ENCODE peak calls at places on chromosome 2, in nine cellular contexts. One of them, this sample, is unnamed.

GRCh38 chr2:151337643-151338042 is 19.7 kb upstream of the TNFAIP6 start:
- DNase-seq in neural progenitor cell: no peak
- DNase-seq in fibroblast of mammary gland: peak; percentile 78
- DNase-seq in aorta: no peak
- DNase-seq in DMS 273 treated with DMSO at 0.1 percent for 48 hours: no peak
- DNase-seq in fibroblast of the conjunctiva: peak; percentile 79
- DNase-seq in activated T-helper 1 cell treated with anti-CD3 and anti-CD28 coated beads, Interleukin-2, amount 50 U/mL, for 16 hours: no peak
- DNase-seq in effector memory CD8-positive, alpha-beta T cell: no peak
- DNase-seq in T-helper 2 cell: no peak
- DNase-seq in this sample: no peak

GRCh38 chr2:215773728-215774127 is 239.6 kb downstream of the MREG start:
- DNase-seq in effector memory CD8-positive, alpha-beta T cell: no peak
- DNase-seq in activated T-helper 1 cell treated with anti-CD3 and anti-CD28 coated beads, Interleukin-2, amount 50 U/mL, for 16 hours: no peak
- DNase-seq in neural progenitor cell: no peak
- DNase-seq in DMS 273 treated with DMSO at 0.1 percent for 48 hours: no peak
- DNase-seq in fibroblast of the conjunctiva: peak; percentile 71
- DNase-seq in T-helper 2 cell: no peak
- DNase-seq in aorta: no peak
- DNase-seq in fibroblast of mammary gland: peak; percentile 99
- DNase-seq in this sample: no peak

GRCh38 chr2:135638825-135639224 is 102.8 kb upstream of the UBXN4 start:
- DNase-seq in DMS 273 treated with DMSO at 0.1 percent for 48 hours: no peak
- DNase-seq in aorta: no peak
- DNase-seq in T-helper 2 cell: no peak
- DNase-seq in fibroblast of mammary gland: no peak
- DNase-seq in fibroblast of the conjunctiva: no peak
- DNase-seq in effector memory CD8-positive, alpha-beta T cell: no peak
- DNase-seq in activated T-helper 1 cell treated with anti-CD3 and anti-CD28 coated beads, Interleukin-2, amount 50 U/mL, for 16 hours: no peak
- DNase-seq in neural progenitor cell: peak; percentile 7
- DNase-seq in this sample: no peak

GRCh38 chr2:62437785-62438184 is 68.2 kb downstream of the TMEM17 start:
- DNase-seq in activated T-helper 1 cell treated with anti-CD3 and anti-CD28 coated beads, Interleukin-2, amount 50 U/mL, for 16 hours: no peak
- DNase-seq in effector memory CD8-positive, alpha-beta T cell: no peak
- DNase-seq in aorta: no peak
- DNase-seq in fibroblast of mammary gland: no peak
- DNase-seq in neural progenitor cell: no peak
- DNase-seq in fibroblast of the conjunctiva: no peak
- DNase-seq in T-helper 2 cell: no peak
- DNase-seq in DMS 273 treated with DMSO at 0.1 percent for 48 hours: no peak
- DNase-seq in this sample: no peak

GRCh38 chr2:15646661-15647060 is 55.0 kb downstream of the DDX1 start:
- DNase-seq in DMS 273 treated with DMSO at 0.1 percent for 48 hours: no peak
- DNase-seq in aorta: no peak
- DNase-seq in fibroblast of the conjunctiva: no peak
- DNase-seq in effector memory CD8-positive, alpha-beta T cell: no peak
- DNase-seq in fibroblast of mammary gland: no peak
- DNase-seq in neural progenitor cell: no peak
- DNase-seq in T-helper 2 cell: no peak
- DNase-seq in activated T-helper 1 cell treated with anti-CD3 and anti-CD28 coated beads, Interleukin-2, amount 50 U/mL, for 16 hours: no peak
- DNase-seq in this sample: no peak

GRCh38 chr2:56337342-56337741 is 153.6 kb downstream of the CCDC85A start:
- DNase-seq in fibroblast of mammary gland: no peak
- DNase-seq in fibroblast of the conjunctiva: no peak
- DNase-seq in effector memory CD8-positive, alpha-beta T cell: no peak
- DNase-seq in T-helper 2 cell: no peak
- DNase-seq in aorta: no peak
- DNase-seq in DMS 273 treated with DMSO at 0.1 percent for 48 hours: no peak
- DNase-seq in activated T-helper 1 cell treated with anti-CD3 and anti-CD28 coated beads, Interleukin-2, amount 50 U/mL, for 16 hours: no peak
- DNase-seq in neural progenitor cell: no peak
- DNase-seq in this sample: no peak

GRCh38 chr2:2271471-2271941 is 59.6 kb downstream of the MYT1L start:
- DNase-seq in effector memory CD8-positive, alpha-beta T cell: no peak
- DNase-seq in aorta: no peak
- DNase-seq in fibroblast of the conjunctiva: no peak
- DNase-seq in activated T-helper 1 cell treated with anti-CD3 and anti-CD28 coated beads, Interleukin-2, amount 50 U/mL, for 16 hours: no peak
- DNase-seq in neural progenitor cell: no peak
- DNase-seq in DMS 273 treated with DMSO at 0.1 percent for 48 hours: no peak
- DNase-seq in T-helper 2 cell: no peak
- DNase-seq in fibroblast of mammary gland: no peak
- DNase-seq in this sample: no peak

GRCh38 chr2:120224735-120225548 is 1.7 kb upstream of the TMEM185B start:
- DNase-seq in fibroblast of the conjunctiva: no peak
- DNase-seq in neural progenitor cell: no peak
- DNase-seq in fibroblast of mammary gland: no peak
- DNase-seq in aorta: peak; percentile 11
- DNase-seq in T-helper 2 cell: no peak
- DNase-seq in activated T-helper 1 cell treated with anti-CD3 and anti-CD28 coated beads, Interleukin-2, amount 50 U/mL, for 16 hours: no peak
- DNase-seq in DMS 273 treated with DMSO at 0.1 percent for 48 hours: no peak
- DNase-seq in effector memory CD8-positive, alpha-beta T cell: no peak
- DNase-seq in this sample: no peak

GRCh38 chr2:156339110-156339847 is 6.8 kb upstream of the NR4A2 start:
- DNase-seq in fibroblast of mammary gland: no peak
- DNase-seq in T-helper 2 cell: no peak
- DNase-seq in aorta: no peak
- DNase-seq in DMS 273 treated with DMSO at 0.1 percent for 48 hours: no peak
- DNase-seq in effector memory CD8-positive, alpha-beta T cell: no peak
- DNase-seq in neural progenitor cell: no peak
- DNase-seq in activated T-helper 1 cell treated with anti-CD3 and anti-CD28 coated beads, Interleukin-2, amount 50 U/mL, for 16 hours: no peak
- DNase-seq in fibroblast of the conjunctiva: no peak
- DNase-seq in this sample: no peak

GRCh38 chr2:208415255-208415654 is 8.7 kb downstream of the PTH2R start:
- DNase-seq in effector memory CD8-positive, alpha-beta T cell: no peak
- DNase-seq in T-helper 2 cell: peak; percentile 72
- DNase-seq in aorta: no peak
- DNase-seq in fibroblast of mammary gland: no peak
- DNase-seq in activated T-helper 1 cell treated with anti-CD3 and anti-CD28 coated beads, Interleukin-2, amount 50 U/mL, for 16 hours: no peak
- DNase-seq in fibroblast of the conjunctiva: no peak
- DNase-seq in neural progenitor cell: no peak
- DNase-seq in DMS 273 treated with DMSO at 0.1 percent for 48 hours: no peak
- DNase-seq in this sample: no peak

GRCh38 chr2:130319536-130319935 is 23.2 kb upstream of the IMP4 start:
- DNase-seq in aorta: no peak
- DNase-seq in DMS 273 treated with DMSO at 0.1 percent for 48 hours: no peak
- DNase-seq in fibroblast of mammary gland: no peak
- DNase-seq in fibroblast of the conjunctiva: no peak
- DNase-seq in activated T-helper 1 cell treated with anti-CD3 and anti-CD28 coated beads, Interleukin-2, amount 50 U/mL, for 16 hours: no peak
- DNase-seq in neural progenitor cell: no peak
- DNase-seq in effector memory CD8-positive, alpha-beta T cell: no peak
- DNase-seq in T-helper 2 cell: no peak
- DNase-seq in this sample: no peak

GRCh38 chr2:96344011-96344410 is 8.4 kb downstream of the NCAPH start:
- DNase-seq in activated T-helper 1 cell treated with anti-CD3 and anti-CD28 coated beads, Interleukin-2, amount 50 U/mL, for 16 hours: no peak
- DNase-seq in neural progenitor cell: no peak
- DNase-seq in fibroblast of mammary gland: no peak
- DNase-seq in DMS 273 treated with DMSO at 0.1 percent for 48 hours: no peak
- DNase-seq in T-helper 2 cell: peak; percentile 98
- DNase-seq in fibroblast of the conjunctiva: no peak
- DNase-seq in effector memory CD8-positive, alpha-beta T cell: peak; percentile 55
- DNase-seq in aorta: no peak
- DNase-seq in this sample: no peak

GRCh38 chr2:164606557-164606956 is 14.7 kb downstream of the GRB14 start:
- DNase-seq in T-helper 2 cell: no peak
- DNase-seq in effector memory CD8-positive, alpha-beta T cell: no peak
- DNase-seq in activated T-helper 1 cell treated with anti-CD3 and anti-CD28 coated beads, Interleukin-2, amount 50 U/mL, for 16 hours: no peak
- DNase-seq in DMS 273 treated with DMSO at 0.1 percent for 48 hours: peak; percentile 37
- DNase-seq in fibroblast of the conjunctiva: peak; percentile 41
- DNase-seq in fibroblast of mammary gland: peak; percentile 61
- DNase-seq in aorta: no peak
- DNase-seq in neural progenitor cell: no peak
- DNase-seq in this sample: no peak

GRCh38 chr2:216188268-216188850 is 79.2 kb downstream of the XRCC5 start:
- DNase-seq in effector memory CD8-positive, alpha-beta T cell: no peak
- DNase-seq in fibroblast of mammary gland: no peak
- DNase-seq in aorta: no peak
- DNase-seq in activated T-helper 1 cell treated with anti-CD3 and anti-CD28 coated beads, Interleukin-2, amount 50 U/mL, for 16 hours: no peak
- DNase-seq in DMS 273 treated with DMSO at 0.1 percent for 48 hours: no peak
- DNase-seq in neural progenitor cell: no peak
- DNase-seq in fibroblast of the conjunctiva: no peak
- DNase-seq in T-helper 2 cell: no peak
- DNase-seq in this sample: no peak

GRCh38 chr2:233544079-233544690 is 22.4 kb downstream of the USP40 start:
- DNase-seq in effector memory CD8-positive, alpha-beta T cell: no peak
- DNase-seq in DMS 273 treated with DMSO at 0.1 percent for 48 hours: no peak
- DNase-seq in aorta: no peak
- DNase-seq in fibroblast of mammary gland: no peak
- DNase-seq in neural progenitor cell: no peak
- DNase-seq in T-helper 2 cell: no peak
- DNase-seq in activated T-helper 1 cell treated with anti-CD3 and anti-CD28 coated beads, Interleukin-2, amount 50 U/mL, for 16 hours: no peak
- DNase-seq in fibroblast of the conjunctiva: no peak
- DNase-seq in this sample: no peak

GRCh38 chr2:170711774-170712652 is 3.1 kb upstream of the SP5 start:
- DNase-seq in fibroblast of mammary gland: no peak
- DNase-seq in DMS 273 treated with DMSO at 0.1 percent for 48 hours: peak; percentile 28
- DNase-seq in aorta: peak; percentile 79
- DNase-seq in activated T-helper 1 cell treated with anti-CD3 and anti-CD28 coated beads, Interleukin-2, amount 50 U/mL, for 16 hours: no peak
- DNase-seq in T-helper 2 cell: peak; percentile 28
- DNase-seq in effector memory CD8-positive, alpha-beta T cell: no peak
- DNase-seq in neural progenitor cell: peak; percentile 78
- DNase-seq in fibroblast of the conjunctiva: no peak
- DNase-seq in this sample: no peak

GRCh38 chr2:29940706-29941105 is 19.3 kb upstream of the ALK start:
- DNase-seq in neural progenitor cell: no peak
- DNase-seq in aorta: no peak
- DNase-seq in T-helper 2 cell: no peak
- DNase-seq in effector memory CD8-positive, alpha-beta T cell: no peak
- DNase-seq in activated T-helper 1 cell treated with anti-CD3 and anti-CD28 coated beads, Interleukin-2, amount 50 U/mL, for 16 hours: no peak
- DNase-seq in DMS 273 treated with DMSO at 0.1 percent for 48 hours: no peak
- DNase-seq in fibroblast of the conjunctiva: no peak
- DNase-seq in fibroblast of mammary gland: no peak
- DNase-seq in this sample: no peak

GRCh38 chr2:177031435-177032222 is 181.0 kb upstream of the HNRNPA3 start:
- DNase-seq in activated T-helper 1 cell treated with anti-CD3 and anti-CD28 coated beads, Interleukin-2, amount 50 U/mL, for 16 hours: no peak
- DNase-seq in fibroblast of mammary gland: no peak
- DNase-seq in aorta: no peak
- DNase-seq in neural progenitor cell: no peak
- DNase-seq in T-helper 2 cell: no peak
- DNase-seq in effector memory CD8-positive, alpha-beta T cell: no peak
- DNase-seq in DMS 273 treated with DMSO at 0.1 percent for 48 hours: no peak
- DNase-seq in fibroblast of the conjunctiva: no peak
- DNase-seq in this sample: no peak

GRCh38 chr2:216727346-216728122 is 32.2 kb upstream of the IGFBP5 start:
- DNase-seq in fibroblast of mammary gland: no peak
- DNase-seq in effector memory CD8-positive, alpha-beta T cell: no peak
- DNase-seq in DMS 273 treated with DMSO at 0.1 percent for 48 hours: no peak
- DNase-seq in activated T-helper 1 cell treated with anti-CD3 and anti-CD28 coated beads, Interleukin-2, amount 50 U/mL, for 16 hours: no peak
- DNase-seq in fibroblast of the conjunctiva: no peak
- DNase-seq in neural progenitor cell: no peak
- DNase-seq in T-helper 2 cell: no peak
- DNase-seq in aorta: no peak
- DNase-seq in this sample: no peak

GRCh38 chr2:221448857-221449390 is 123.2 kb downstream of the EPHA4 start:
- DNase-seq in fibroblast of the conjunctiva: no peak
- DNase-seq in aorta: no peak
- DNase-seq in T-helper 2 cell: no peak
- DNase-seq in activated T-helper 1 cell treated with anti-CD3 and anti-CD28 coated beads, Interleukin-2, amount 50 U/mL, for 16 hours: no peak
- DNase-seq in neural progenitor cell: no peak
- DNase-seq in fibroblast of mammary gland: no peak
- DNase-seq in effector memory CD8-positive, alpha-beta T cell: no peak
- DNase-seq in DMS 273 treated with DMSO at 0.1 percent for 48 hours: no peak
- DNase-seq in this sample: no peak

GRCh38 chr2:593354-594026 is 83.7 kb downstream of the TMEM18 start:
- DNase-seq in activated T-helper 1 cell treated with anti-CD3 and anti-CD28 coated beads, Interleukin-2, amount 50 U/mL, for 16 hours: no peak
- DNase-seq in fibroblast of the conjunctiva: no peak
- DNase-seq in effector memory CD8-positive, alpha-beta T cell: no peak
- DNase-seq in neural progenitor cell: no peak
- DNase-seq in fibroblast of mammary gland: no peak
- DNase-seq in T-helper 2 cell: no peak
- DNase-seq in aorta: peak; percentile 56
- DNase-seq in DMS 273 treated with DMSO at 0.1 percent for 48 hours: no peak
- DNase-seq in this sample: no peak

GRCh38 chr2:188078544-188078943 is 213.1 kb upstream of the GULP1 start:
- DNase-seq in activated T-helper 1 cell treated with anti-CD3 and anti-CD28 coated beads, Interleukin-2, amount 50 U/mL, for 16 hours: no peak
- DNase-seq in neural progenitor cell: no peak
- DNase-seq in T-helper 2 cell: no peak
- DNase-seq in effector memory CD8-positive, alpha-beta T cell: no peak
- DNase-seq in fibroblast of mammary gland: no peak
- DNase-seq in fibroblast of the conjunctiva: no peak
- DNase-seq in DMS 273 treated with DMSO at 0.1 percent for 48 hours: no peak
- DNase-seq in aorta: no peak
- DNase-seq in this sample: no peak

GRCh38 chr2:200161458-200161857 is 145.0 kb upstream of the SPATS2L start:
- DNase-seq in T-helper 2 cell: no peak
- DNase-seq in aorta: no peak
- DNase-seq in activated T-helper 1 cell treated with anti-CD3 and anti-CD28 coated beads, Interleukin-2, amount 50 U/mL, for 16 hours: no peak
- DNase-seq in fibroblast of mammary gland: no peak
- DNase-seq in neural progenitor cell: no peak
- DNase-seq in DMS 273 treated with DMSO at 0.1 percent for 48 hours: no peak
- DNase-seq in fibroblast of the conjunctiva: no peak
- DNase-seq in effector memory CD8-positive, alpha-beta T cell: no peak
- DNase-seq in this sample: no peak

GRCh38 chr2:70768585-70769085 is 635 bp upstream of the ADD2 start:
- DNase-seq in T-helper 2 cell: no peak
- DNase-seq in aorta: no peak
- DNase-seq in fibroblast of mammary gland: no peak
- DNase-seq in DMS 273 treated with DMSO at 0.1 percent for 48 hours: no peak
- DNase-seq in effector memory CD8-positive, alpha-beta T cell: no peak
- DNase-seq in activated T-helper 1 cell treated with anti-CD3 and anti-CD28 coated beads, Interleukin-2, amount 50 U/mL, for 16 hours: no peak
- DNase-seq in neural progenitor cell: no peak
- DNase-seq in fibroblast of the conjunctiva: no peak
- DNase-seq in this sample: no peak

GRCh38 chr2:198042189-198042588 is 237.8 kb downstream of the PLCL1 start:
- DNase-seq in neural progenitor cell: no peak
- DNase-seq in activated T-helper 1 cell treated with anti-CD3 and anti-CD28 coated beads, Interleukin-2, amount 50 U/mL, for 16 hours: no peak
- DNase-seq in aorta: no peak
- DNase-seq in fibroblast of mammary gland: no peak
- DNase-seq in T-helper 2 cell: peak; percentile 95
- DNase-seq in fibroblast of the conjunctiva: no peak
- DNase-seq in effector memory CD8-positive, alpha-beta T cell: no peak
- DNase-seq in DMS 273 treated with DMSO at 0.1 percent for 48 hours: no peak
- DNase-seq in this sample: no peak

GRCh38 chr2:233410191-233410760 is 56.0 kb downstream of the DGKD start:
- DNase-seq in effector memory CD8-positive, alpha-beta T cell: no peak
- DNase-seq in T-helper 2 cell: no peak
- DNase-seq in neural progenitor cell: no peak
- DNase-seq in fibroblast of mammary gland: no peak
- DNase-seq in activated T-helper 1 cell treated with anti-CD3 and anti-CD28 coated beads, Interleukin-2, amount 50 U/mL, for 16 hours: no peak
- DNase-seq in DMS 273 treated with DMSO at 0.1 percent for 48 hours: no peak
- DNase-seq in fibroblast of the conjunctiva: no peak
- DNase-seq in aorta: no peak
- DNase-seq in this sample: no peak

GRCh38 chr2:19569300-19569791 is 210.9 kb upstream of the OSR1 start:
- DNase-seq in DMS 273 treated with DMSO at 0.1 percent for 48 hours: no peak
- DNase-seq in neural progenitor cell: peak; percentile 43
- DNase-seq in aorta: no peak
- DNase-seq in fibroblast of the conjunctiva: no peak
- DNase-seq in T-helper 2 cell: no peak
- DNase-seq in fibroblast of mammary gland: no peak
- DNase-seq in effector memory CD8-positive, alpha-beta T cell: no peak
- DNase-seq in activated T-helper 1 cell treated with anti-CD3 and anti-CD28 coated beads, Interleukin-2, amount 50 U/mL, for 16 hours: no peak
- DNase-seq in this sample: no peak

GRCh38 chr2:151097118-151097517 is 164.5 kb downstream of the RBM43 start:
- DNase-seq in fibroblast of mammary gland: no peak
- DNase-seq in T-helper 2 cell: no peak
- DNase-seq in DMS 273 treated with DMSO at 0.1 percent for 48 hours: no peak
- DNase-seq in effector memory CD8-positive, alpha-beta T cell: no peak
- DNase-seq in aorta: no peak
- DNase-seq in activated T-helper 1 cell treated with anti-CD3 and anti-CD28 coated beads, Interleukin-2, amount 50 U/mL, for 16 hours: no peak
- DNase-seq in fibroblast of the conjunctiva: peak; percentile 28
- DNase-seq in neural progenitor cell: no peak
- DNase-seq in this sample: no peak

GRCh38 chr2:239376942-239377531 is 23.8 kb downstream of the HDAC4 start:
- DNase-seq in neural progenitor cell: no peak
- DNase-seq in fibroblast of the conjunctiva: no peak
- DNase-seq in effector memory CD8-positive, alpha-beta T cell: no peak
- DNase-seq in aorta: peak; percentile 66
- DNase-seq in T-helper 2 cell: no peak
- DNase-seq in fibroblast of mammary gland: no peak
- DNase-seq in activated T-helper 1 cell treated with anti-CD3 and anti-CD28 coated beads, Interleukin-2, amount 50 U/mL, for 16 hours: no peak
- DNase-seq in DMS 273 treated with DMSO at 0.1 percent for 48 hours: no peak
- DNase-seq in this sample: no peak

GRCh38 chr2:119013640-119014039 is 71.6 kb downstream of the MARCO start:
- DNase-seq in activated T-helper 1 cell treated with anti-CD3 and anti-CD28 coated beads, Interleukin-2, amount 50 U/mL, for 16 hours: no peak
- DNase-seq in neural progenitor cell: no peak
- DNase-seq in fibroblast of mammary gland: no peak
- DNase-seq in DMS 273 treated with DMSO at 0.1 percent for 48 hours: no peak
- DNase-seq in aorta: no peak
- DNase-seq in fibroblast of the conjunctiva: no peak
- DNase-seq in effector memory CD8-positive, alpha-beta T cell: no peak
- DNase-seq in T-helper 2 cell: no peak
- DNase-seq in this sample: no peak

GRCh38 chr2:121558329-121558728 is 27.6 kb downstream of the RNU4ATAC start:
- DNase-seq in activated T-helper 1 cell treated with anti-CD3 and anti-CD28 coated beads, Interleukin-2, amount 50 U/mL, for 16 hours: no peak
- DNase-seq in DMS 273 treated with DMSO at 0.1 percent for 48 hours: no peak
- DNase-seq in neural progenitor cell: no peak
- DNase-seq in aorta: no peak
- DNase-seq in effector memory CD8-positive, alpha-beta T cell: no peak
- DNase-seq in fibroblast of the conjunctiva: no peak
- DNase-seq in T-helper 2 cell: no peak
- DNase-seq in fibroblast of mammary gland: no peak
- DNase-seq in this sample: no peak

This sample was measured in memory B cell.